ENCODE peak calls at places on chromosomes 4 and X, in eight cellular contexts. One of them, this sample, is unnamed.

GRCh38 chr4:129804458-129804981 is 708.6 kb downstream of the C4orf33 start:
- DNase-seq in neural crest cell: no peak
- DNase-seq in ureter: no peak
- DNase-seq in kidney tubule cell: no peak
- DNase-seq in globus pallidus: no peak
- DNase-seq in activated CD4-positive, alpha-beta T cell treated with anti-CD3 and anti-CD28 coated beads, Interleukin-2, amount 10 ng/mL, durations not matched to agents 24 days and 14 days: no peak
- DNase-seq in stimulated activated CD4-positive, alpha-beta T cell treated with anti-CD3 and anti-CD28 coated beads, TNF-alpha, amount 100 ng/mL, for 4 hours: no peak
- DNase-seq in NT2/D1: no peak
- DNase-seq in this sample: no peak

GRCh38 chr4:7694256-7694775 is 245.3 kb downstream of the AFAP1 start:
- DNase-seq in kidney tubule cell: no peak
- DNase-seq in stimulated activated CD4-positive, alpha-beta T cell treated with anti-CD3 and anti-CD28 coated beads, TNF-alpha, amount 100 ng/mL, for 4 hours: no peak
- DNase-seq in activated CD4-positive, alpha-beta T cell treated with anti-CD3 and anti-CD28 coated beads, Interleukin-2, amount 10 ng/mL, durations not matched to agents 24 days and 14 days: no peak
- DNase-seq in NT2/D1: no peak
- DNase-seq in ureter: no peak
- DNase-seq in globus pallidus: no peak
- DNase-seq in neural crest cell: no peak
- DNase-seq in this sample: no peak

GRCh38 chrX:13430136-13430827 is 110.4 kb upstream of the ATXN3L start:
- DNase-seq in activated CD4-positive, alpha-beta T cell treated with anti-CD3 and anti-CD28 coated beads, Interleukin-2, amount 10 ng/mL, durations not matched to agents 24 days and 14 days: no peak
- DNase-seq in NT2/D1: no peak
- DNase-seq in ureter: no peak
- DNase-seq in stimulated activated CD4-positive, alpha-beta T cell treated with anti-CD3 and anti-CD28 coated beads, TNF-alpha, amount 100 ng/mL, for 4 hours: no peak
- DNase-seq in neural crest cell: no peak
- DNase-seq in kidney tubule cell: no peak
- DNase-seq in globus pallidus: no peak
- DNase-seq in this sample: no peak

GRCh38 chr4:68630371-68630770 is 40.1 kb downstream of the UGT2B15 start:
- DNase-seq in activated CD4-positive, alpha-beta T cell treated with anti-CD3 and anti-CD28 coated beads, Interleukin-2, amount 10 ng/mL, durations not matched to agents 24 days and 14 days: no peak
- DNase-seq in ureter: no peak
- DNase-seq in globus pallidus: no peak
- DNase-seq in kidney tubule cell: peak
- DNase-seq in NT2/D1: no peak
- DNase-seq in neural crest cell: no peak
- DNase-seq in stimulated activated CD4-positive, alpha-beta T cell treated with anti-CD3 and anti-CD28 coated beads, TNF-alpha, amount 100 ng/mL, for 4 hours: no peak
- DNase-seq in this sample: peak

GRCh38 chr4:17347445-17347844 is 164.4 kb downstream of the QDPR start:
- DNase-seq in activated CD4-positive, alpha-beta T cell treated with anti-CD3 and anti-CD28 coated beads, Interleukin-2, amount 10 ng/mL, durations not matched to agents 24 days and 14 days: peak
- DNase-seq in kidney tubule cell: peak
- DNase-seq in neural crest cell: peak
- DNase-seq in NT2/D1: peak
- DNase-seq in globus pallidus: peak
- DNase-seq in stimulated activated CD4-positive, alpha-beta T cell treated with anti-CD3 and anti-CD28 coated beads, TNF-alpha, amount 100 ng/mL, for 4 hours: peak
- DNase-seq in ureter: no peak
- DNase-seq in this sample: peak

GRCh38 chrX:72122621-72123275 is 9.0 kb downstream of the RTL5 start:
- DNase-seq in globus pallidus: no peak
- DNase-seq in kidney tubule cell: no peak
- DNase-seq in stimulated activated CD4-positive, alpha-beta T cell treated with anti-CD3 and anti-CD28 coated beads, TNF-alpha, amount 100 ng/mL, for 4 hours: no peak
- DNase-seq in activated CD4-positive, alpha-beta T cell treated with anti-CD3 and anti-CD28 coated beads, Interleukin-2, amount 10 ng/mL, durations not matched to agents 24 days and 14 days: no peak
- DNase-seq in ureter: no peak
- DNase-seq in NT2/D1: no peak
- DNase-seq in neural crest cell: no peak
- DNase-seq in this sample: no peak

GRCh38 chr4:26183017-26183416 is 137.8 kb upstream of the RBPJ start:
- DNase-seq in stimulated activated CD4-positive, alpha-beta T cell treated with anti-CD3 and anti-CD28 coated beads, TNF-alpha, amount 100 ng/mL, for 4 hours: no peak
- DNase-seq in globus pallidus: no peak
- DNase-seq in activated CD4-positive, alpha-beta T cell treated with anti-CD3 and anti-CD28 coated beads, Interleukin-2, amount 10 ng/mL, durations not matched to agents 24 days and 14 days: no peak
- DNase-seq in NT2/D1: no peak
- DNase-seq in neural crest cell: no peak
- DNase-seq in kidney tubule cell: peak
- DNase-seq in ureter: no peak
- DNase-seq in this sample: peak

GRCh38 chr4:159055851-159056250 is 47.0 kb upstream of the RAPGEF2 start:
- DNase-seq in neural crest cell: no peak
- DNase-seq in stimulated activated CD4-positive, alpha-beta T cell treated with anti-CD3 and anti-CD28 coated beads, TNF-alpha, amount 100 ng/mL, for 4 hours: no peak
- DNase-seq in globus pallidus: no peak
- DNase-seq in activated CD4-positive, alpha-beta T cell treated with anti-CD3 and anti-CD28 coated beads, Interleukin-2, amount 10 ng/mL, durations not matched to agents 24 days and 14 days: no peak
- DNase-seq in ureter: no peak
- DNase-seq in NT2/D1: no peak
- DNase-seq in kidney tubule cell: no peak
- DNase-seq in this sample: no peak

GRCh38 chr4:176475091-176475490 is 155.3 kb downstream of the SPCS3 start:
- DNase-seq in kidney tubule cell: no peak
- DNase-seq in neural crest cell: no peak
- DNase-seq in ureter: no peak
- DNase-seq in stimulated activated CD4-positive, alpha-beta T cell treated with anti-CD3 and anti-CD28 coated beads, TNF-alpha, amount 100 ng/mL, for 4 hours: no peak
- DNase-seq in NT2/D1: no peak
- DNase-seq in globus pallidus: no peak
- DNase-seq in activated CD4-positive, alpha-beta T cell treated with anti-CD3 and anti-CD28 coated beads, Interleukin-2, amount 10 ng/mL, durations not matched to agents 24 days and 14 days: no peak
- DNase-seq in this sample: no peak

GRCh38 chr4:17854076-17854475 is 43.3 kb downstream of the NCAPG start:
- DNase-seq in globus pallidus: no peak
- DNase-seq in kidney tubule cell: no peak
- DNase-seq in stimulated activated CD4-positive, alpha-beta T cell treated with anti-CD3 and anti-CD28 coated beads, TNF-alpha, amount 100 ng/mL, for 4 hours: no peak
- DNase-seq in neural crest cell: no peak
- DNase-seq in activated CD4-positive, alpha-beta T cell treated with anti-CD3 and anti-CD28 coated beads, Interleukin-2, amount 10 ng/mL, durations not matched to agents 24 days and 14 days: no peak
- DNase-seq in NT2/D1: no peak
- DNase-seq in ureter: no peak
- DNase-seq in this sample: no peak

GRCh38 chr4:43339435-43339834 is 446.9 kb downstream of the GRXCR1 start:
- DNase-seq in ureter: no peak
- DNase-seq in kidney tubule cell: peak
- DNase-seq in stimulated activated CD4-positive, alpha-beta T cell treated with anti-CD3 and anti-CD28 coated beads, TNF-alpha, amount 100 ng/mL, for 4 hours: no peak
- DNase-seq in neural crest cell: no peak
- DNase-seq in activated CD4-positive, alpha-beta T cell treated with anti-CD3 and anti-CD28 coated beads, Interleukin-2, amount 10 ng/mL, durations not matched to agents 24 days and 14 days: no peak
- DNase-seq in NT2/D1: no peak
- DNase-seq in globus pallidus: no peak
- DNase-seq in this sample: no peak

GRCh38 chrX:119391279-119391678 is 7.9 kb upstream of the SLC25A43 start:
- DNase-seq in NT2/D1: no peak
- DNase-seq in activated CD4-positive, alpha-beta T cell treated with anti-CD3 and anti-CD28 coated beads, Interleukin-2, amount 10 ng/mL, durations not matched to agents 24 days and 14 days: peak
- DNase-seq in ureter: no peak
- DNase-seq in stimulated activated CD4-positive, alpha-beta T cell treated with anti-CD3 and anti-CD28 coated beads, TNF-alpha, amount 100 ng/mL, for 4 hours: no peak
- DNase-seq in kidney tubule cell: peak
- DNase-seq in neural crest cell: no peak
- DNase-seq in globus pallidus: no peak
- DNase-seq in this sample: no peak

GRCh38 chr4:61294001-61294400 is 93.9 kb downstream of the ADGRL3 start:
- DNase-seq in stimulated activated CD4-positive, alpha-beta T cell treated with anti-CD3 and anti-CD28 coated beads, TNF-alpha, amount 100 ng/mL, for 4 hours: no peak
- DNase-seq in ureter: no peak
- DNase-seq in NT2/D1: no peak
- DNase-seq in globus pallidus: no peak
- DNase-seq in activated CD4-positive, alpha-beta T cell treated with anti-CD3 and anti-CD28 coated beads, Interleukin-2, amount 10 ng/mL, durations not matched to agents 24 days and 14 days: no peak
- DNase-seq in kidney tubule cell: no peak
- DNase-seq in neural crest cell: no peak
- DNase-seq in this sample: no peak

GRCh38 chr4:26812049-26812729 is 48.5 kb upstream of the STIM2 start:
- DNase-seq in neural crest cell: no peak
- DNase-seq in globus pallidus: no peak
- DNase-seq in NT2/D1: no peak
- DNase-seq in kidney tubule cell: peak
- DNase-seq in ureter: no peak
- DNase-seq in stimulated activated CD4-positive, alpha-beta T cell treated with anti-CD3 and anti-CD28 coated beads, TNF-alpha, amount 100 ng/mL, for 4 hours: no peak
- DNase-seq in activated CD4-positive, alpha-beta T cell treated with anti-CD3 and anti-CD28 coated beads, Interleukin-2, amount 10 ng/mL, durations not matched to agents 24 days and 14 days: no peak
- DNase-seq in this sample: peak

GRCh38 chr4:962231-963208 is 10.8 kb downstream of the DGKQ start:
- DNase-seq in NT2/D1: no peak
- DNase-seq in ureter: no peak
- DNase-seq in stimulated activated CD4-positive, alpha-beta T cell treated with anti-CD3 and anti-CD28 coated beads, TNF-alpha, amount 100 ng/mL, for 4 hours: no peak
- DNase-seq in activated CD4-positive, alpha-beta T cell treated with anti-CD3 and anti-CD28 coated beads, Interleukin-2, amount 10 ng/mL, durations not matched to agents 24 days and 14 days: no peak
- DNase-seq in globus pallidus: no peak
- DNase-seq in neural crest cell: no peak
- DNase-seq in kidney tubule cell: no peak
- DNase-seq in this sample: no peak

GRCh38 chr4:73573794-73574528 is 46.3 kb downstream of the RASSF6 start:
- DNase-seq in kidney tubule cell: peak
- DNase-seq in NT2/D1: peak
- DNase-seq in neural crest cell: peak
- DNase-seq in globus pallidus: peak
- DNase-seq in stimulated activated CD4-positive, alpha-beta T cell treated with anti-CD3 and anti-CD28 coated beads, TNF-alpha, amount 100 ng/mL, for 4 hours: no peak
- DNase-seq in ureter: peak
- DNase-seq in activated CD4-positive, alpha-beta T cell treated with anti-CD3 and anti-CD28 coated beads, Interleukin-2, amount 10 ng/mL, durations not matched to agents 24 days and 14 days: peak
- DNase-seq in this sample: peak

GRCh38 chr4:111959202-111959601 is 186.1 kb upstream of the FAM241A start:
- DNase-seq in NT2/D1: no peak
- DNase-seq in kidney tubule cell: peak
- DNase-seq in neural crest cell: no peak
- DNase-seq in activated CD4-positive, alpha-beta T cell treated with anti-CD3 and anti-CD28 coated beads, Interleukin-2, amount 10 ng/mL, durations not matched to agents 24 days and 14 days: no peak
- DNase-seq in ureter: no peak
- DNase-seq in stimulated activated CD4-positive, alpha-beta T cell treated with anti-CD3 and anti-CD28 coated beads, TNF-alpha, amount 100 ng/mL, for 4 hours: no peak
- DNase-seq in globus pallidus: no peak
- DNase-seq in this sample: peak